ENCODE peak calls at places on chromosomes 5 and 9, in nine cellular contexts. J is cardiac muscle cell, D is stomach, H is left lung, C is trophoblast cell, V is PC-3, U is upper lobe of left lung, P is suprapubic skin, E is cardiac fibroblast. Q is an unnamed sample.

GRCh38 chr9:89999534-90000370 is 394.9 kb downstream of the GADD45G start:
- DNase-seq in C (no peak), V (peak), E (peak), P (no peak), D (peak), U (peak), J (peak), H (peak), Q (no peak)

GRCh38 chr5:116525680-116526079 is 48.9 kb downstream of the SEMA6A start:
- DNase-seq in J (no peak), D (no peak), U (no peak), E (no peak), C (no peak), H (no peak), V (no peak), P (no peak), Q (no peak)

GRCh38 chr5:181087309-181087708 is 43.7 kb downstream of the OR2V1 start:
- DNase-seq in D (no peak), V (no peak), U (no peak), J (no peak), C (no peak), E (no peak), H (no peak), P (no peak), Q (no peak)

GRCh38 chr9:112072721-112073553 is 102.2 kb downstream of the SUSD1 start:
- DNase-seq in D (no peak), C (peak), V (peak), J (no peak), P (no peak), U (no peak), E (peak), H (no peak), Q (no peak)

GRCh38 chr5:108564441-108564840 is 182.5 kb upstream of the FBXL17 start:
- DNase-seq in P (no peak), V (no peak), H (no peak), J (no peak), E (no peak), C (no peak), U (no peak), D (no peak), Q (no peak)

GRCh38 chr9:107173422-107174180 is 109.5 kb upstream of the RAD23B start:
- DNase-seq in U (no peak), D (no peak), E (peak), H (no peak), P (no peak), C (peak), J (no peak), V (peak), Q (no peak)

GRCh38 chr9:136181784-136182421 is 23.0 kb downstream of the LHX3 start:
- DNase-seq in D (no peak), H (no peak), U (no peak), J (no peak), E (no peak), V (no peak), P (no peak), C (no peak), Q (no peak)

GRCh38 chr9:130636648-130637020 is 27.8 kb upstream of the PRDM12 start:
- DNase-seq in J (no peak), E (no peak), P (no peak), H (no peak), V (no peak), D (no peak), C (no peak), U (no peak), Q (no peak)

GRCh38 chr5:43631182-43631910 is 28.4 kb downstream of the NNT start:
- DNase-seq in P (no peak), C (peak), H (no peak), E (peak), J (peak), V (peak), U (peak), D (peak), Q (peak)

GRCh38 chr5:1704266-1704665 is 95.4 kb downstream of the MRPL36 start:
- DNase-seq in J (no peak), C (no peak), V (no peak), P (no peak), D (no peak), U (no peak), H (no peak), E (no peak), Q (no peak)

GRCh38 chr9:130770679-130771442 is 64.2 kb upstream of the ABL1 start:
- DNase-seq in V (peak), D (no peak), H (no peak), P (no peak), C (peak), U (no peak), E (peak), J (peak), Q (peak)

GRCh38 chr5:17951392-17952169 is 317.3 kb downstream of the TAF11L14 start:
- DNase-seq in D (no peak), H (no peak), E (no peak), J (no peak), V (peak), P (no peak), U (no peak), C (peak), Q (no peak)

GRCh38 chr9:135574943-135575342 is 13.4 kb downstream of the PAEP start:
- DNase-seq in E (no peak), D (peak), P (no peak), J (no peak), V (no peak), H (no peak), U (no peak), C (no peak), Q (no peak)

DNA sequence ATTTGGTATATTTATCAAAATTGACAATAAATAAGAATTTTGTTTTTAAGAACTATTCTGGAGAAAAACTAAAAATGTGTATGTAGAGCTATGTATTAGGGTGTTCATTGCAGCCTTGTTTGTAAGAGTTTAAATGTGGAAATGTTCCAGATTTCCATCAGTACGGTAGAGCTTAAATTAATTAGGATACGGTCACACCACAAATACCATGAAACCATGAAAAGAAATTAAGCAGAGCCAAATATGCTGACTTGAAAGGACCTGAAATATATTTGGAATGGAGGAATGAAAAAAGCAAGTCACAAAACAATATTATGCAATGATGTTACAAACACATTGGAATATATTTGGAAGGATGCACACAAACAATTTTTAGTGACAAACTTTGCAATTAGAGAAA is 64.6 kb downstream of the ACTBL2 start:
- DNase-seq in C (no peak), H (no peak), D (no peak), V (no peak), U (no peak), E (no peak), P (no peak), J (no peak), Q (no peak)
- H3K4me3 ChIP-seq in C (no peak), H (no peak), D (no peak), V (no peak), U (no peak), E (no peak), P (no peak), J (no peak), Q (no peak)

DNA sequence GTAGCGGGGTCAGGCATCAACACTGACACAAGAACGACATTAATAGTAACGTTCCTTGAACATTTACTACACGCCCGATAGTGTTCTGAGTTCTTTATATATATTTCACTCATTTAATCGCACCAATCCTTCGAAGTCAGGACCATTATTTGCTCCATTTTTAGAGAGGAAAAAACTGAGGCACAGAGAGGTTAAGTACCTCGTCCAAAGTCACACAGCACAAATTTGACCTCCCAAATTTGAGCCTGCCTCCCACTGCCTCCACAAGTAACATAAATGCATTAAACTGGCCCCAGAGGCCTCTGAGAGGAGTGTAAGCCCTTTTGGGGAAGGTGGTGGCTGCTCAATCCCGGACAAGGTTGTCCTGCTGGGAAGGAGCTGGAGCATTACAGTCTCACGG is 5.8 kb downstream of the RGS14 start:
- DNase-seq in U (no peak), V (no peak), J (no peak), D (no peak), C (no peak), H (no peak), E (no peak), P (no peak), Q (no peak)
- H3K4me3 ChIP-seq in U (peak), V (peak), J (peak), D (peak), C (no peak), H (peak), E (peak), P (peak), Q (peak)

DNA sequence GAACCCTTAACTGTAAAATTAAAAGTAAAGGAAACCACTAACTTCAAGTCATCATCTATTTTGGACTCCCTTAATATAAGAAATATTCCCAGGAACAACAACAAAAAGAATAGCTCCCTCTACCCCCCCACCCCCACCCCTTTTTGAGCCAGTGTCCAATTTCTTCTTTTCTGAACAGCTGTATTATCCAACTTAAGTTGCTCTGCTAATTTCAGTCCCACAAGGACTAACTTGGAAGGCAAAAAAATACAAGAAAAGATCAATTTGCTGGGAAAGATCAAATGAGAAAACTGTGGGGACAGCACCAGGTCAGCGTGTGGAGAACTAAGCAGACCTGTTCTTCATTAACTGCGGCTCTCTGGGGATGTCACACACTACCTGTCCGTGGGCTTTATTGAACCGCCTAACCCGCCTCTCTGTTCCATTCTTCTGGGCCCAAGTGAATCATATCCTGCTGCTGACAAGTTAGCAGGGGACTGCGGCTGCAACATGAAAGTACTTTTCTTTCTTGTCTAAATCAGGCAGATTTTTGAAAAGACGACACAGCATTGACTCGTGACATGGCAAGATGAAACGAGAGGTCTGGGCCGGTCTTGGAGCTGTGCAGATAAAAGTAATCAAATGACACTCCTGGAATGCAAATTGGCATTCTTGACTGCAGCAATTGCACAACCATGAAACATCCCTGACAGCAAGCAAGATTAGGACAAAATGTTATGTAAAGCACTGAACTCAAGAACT is 2.7 kb downstream of the BNC2 start:
- DNase-seq in E (peak), C (peak), J (no peak), D (no peak), U (no peak), V (peak), H (no peak), P (no peak), Q (no peak)
- H3K4me3 ChIP-seq in E (peak), C (no peak), J (no peak), D (no peak), U (peak), V (peak), H (peak), P (peak), Q (peak)

DNA sequence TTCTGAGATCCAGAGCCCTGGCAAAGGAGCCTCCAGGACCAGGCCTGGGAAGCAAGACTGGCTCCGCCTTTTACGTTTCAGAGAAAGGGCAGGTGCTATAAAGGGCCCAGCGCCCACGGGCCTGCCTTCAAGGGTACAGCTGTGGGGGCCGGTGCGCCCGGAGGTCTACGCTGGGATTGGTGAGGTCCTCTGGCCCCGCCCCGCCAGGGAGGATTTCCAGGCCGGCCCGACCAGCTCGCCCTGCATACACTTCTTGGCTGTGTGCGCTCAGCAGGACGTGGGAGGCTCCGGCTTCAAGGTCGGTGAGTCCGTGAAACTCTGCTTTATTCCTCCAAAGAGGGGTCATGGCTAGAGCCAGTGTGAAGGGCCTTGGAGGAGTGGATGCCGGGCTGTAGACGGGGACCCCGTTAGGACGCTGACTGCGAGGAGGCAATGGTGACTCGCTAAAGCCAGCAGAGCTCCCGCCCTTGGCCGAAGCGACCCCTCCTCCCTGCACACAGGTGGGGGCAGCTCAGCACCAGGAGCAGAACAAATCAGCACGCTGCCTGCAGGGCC is at the start of gene CKMT2:
- DNase-seq in P (peak), E (peak), U (peak), H (peak), C (peak), J (peak), D (peak), V (no peak), Q (no peak)
- H3K4me3 ChIP-seq in P (peak), E (no peak), U (peak), H (peak), C (peak), J (peak), D (peak), V (no peak), Q (no peak)

GRCh38 chr5:119752921-119753886 is 123.8 kb downstream of the FAM170A start:
- DNase-seq in C (no peak), P (no peak), E (no peak), J (no peak), U (no peak), H (no peak), V (no peak), D (no peak), Q (no peak)

GRCh38 chr5:119751734-119752094 is 122.4 kb downstream of the FAM170A start:
- DNase-seq in V (no peak), E (no peak), H (no peak), U (no peak), D (no peak), P (no peak), J (no peak), C (no peak), Q (no peak)

GRCh38 chr5:119745976-119746375 is 116.6 kb downstream of the FAM170A start:
- DNase-seq in H (no peak), U (no peak), P (no peak), V (no peak), E (no peak), C (peak), D (no peak), J (no peak), Q (no peak)

GRCh38 chr5:119746984-119747383 is 117.6 kb downstream of the FAM170A start:
- DNase-seq in H (no peak), C (no peak), U (no peak), V (peak), J (no peak), E (no peak), P (no peak), D (no peak), Q (no peak)

DNA sequence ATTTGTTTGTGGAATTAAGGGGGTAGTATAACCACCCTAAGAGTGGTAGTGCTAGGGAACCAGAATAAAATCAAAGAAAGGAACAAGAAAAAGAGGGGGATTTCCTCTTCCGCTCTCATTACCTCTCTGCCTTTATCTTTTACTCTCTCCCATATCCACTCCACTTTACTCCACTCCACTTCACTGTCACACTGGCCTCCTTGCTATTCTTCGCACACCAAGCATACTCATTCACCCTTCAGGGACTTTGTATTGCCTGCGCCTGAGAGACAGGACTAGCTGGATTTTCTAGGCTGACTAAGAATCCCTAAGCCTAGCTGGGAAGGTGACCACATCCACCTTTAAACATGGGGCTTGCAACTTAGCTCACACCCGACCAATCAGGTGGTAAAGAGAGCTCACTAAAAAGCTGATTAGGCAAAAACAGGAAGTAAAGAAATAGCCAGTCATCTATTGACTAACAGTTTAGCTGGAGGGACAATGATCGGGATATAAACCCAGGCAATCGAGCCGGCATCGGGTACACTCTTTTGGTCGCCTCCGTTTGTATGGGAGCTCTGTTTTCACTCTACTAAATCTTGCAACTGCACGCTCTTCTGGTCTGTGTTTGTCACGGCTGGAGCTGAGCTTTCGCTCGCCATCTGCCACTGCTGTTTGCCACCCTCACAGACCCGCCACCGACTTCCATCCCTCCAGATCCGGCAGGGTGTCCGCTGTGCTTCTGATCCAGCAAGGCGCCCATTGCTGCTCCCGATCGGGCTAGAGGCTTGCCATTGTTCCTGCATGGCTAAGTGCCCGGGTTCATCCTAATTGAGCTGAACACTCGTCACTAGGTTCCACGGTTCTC is 121.8 kb downstream of the FAM170A start:
- DNase-seq in V (no peak), J (no peak), D (no peak), C (no peak), E (no peak), H (no peak), P (no peak), U (no peak), Q (no peak)
- H3K4me3 ChIP-seq in V (no peak), J (no peak), D (no peak), C (no peak), E (no peak), H (no peak), P (no peak), U (no peak), Q (no peak)

DNA sequence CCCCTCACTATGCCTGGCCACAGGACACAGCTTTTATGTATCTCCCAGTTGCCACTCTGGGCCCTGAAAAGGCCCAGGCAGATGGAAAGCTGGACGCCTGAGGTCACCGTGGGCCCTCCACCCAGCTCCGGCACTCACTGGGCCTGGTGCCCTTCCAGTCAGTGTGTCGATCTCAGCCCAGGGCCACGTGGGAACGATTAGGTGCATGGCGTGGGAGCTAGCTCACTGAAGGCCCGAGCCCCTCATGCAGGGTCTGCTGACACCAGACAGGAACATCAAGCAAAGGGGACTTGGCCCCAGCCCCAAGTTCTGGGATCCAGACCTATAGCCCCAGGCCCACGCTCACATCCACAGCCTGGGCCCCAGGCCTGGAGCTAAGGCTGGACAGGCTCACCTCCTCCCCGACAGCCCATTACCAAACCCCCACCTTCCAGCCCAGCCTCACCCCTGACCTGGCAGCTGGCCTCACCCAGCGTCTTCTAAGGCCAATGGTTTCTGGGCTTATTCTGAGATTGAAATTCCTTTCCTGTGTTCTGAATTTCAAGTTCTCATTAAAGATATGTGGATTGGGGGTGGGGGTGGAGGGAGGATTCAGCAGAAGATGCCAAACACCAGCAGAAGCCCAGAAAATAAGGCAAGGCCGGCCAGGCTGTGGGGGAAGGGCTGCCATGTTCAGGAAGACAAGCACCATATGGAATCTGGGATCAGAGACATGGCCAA is 74.5 kb downstream of the ADAMTS2 start:
- DNase-seq in H (peak), U (peak), E (no peak), C (no peak), J (no peak), V (no peak), P (peak), D (no peak), Q (no peak)
- H3K4me3 ChIP-seq in H (no peak), U (no peak), E (no peak), C (no peak), J (no peak), V (no peak), P (no peak), D (no peak), Q (no peak)

GRCh38 chr9:469672-470040 is 255.0 kb downstream of the DOCK8 start:
- DNase-seq in J (no peak), E (no peak), U (peak), P (no peak), V (no peak), H (peak), C (no peak), D (peak), Q (no peak)
- H3K4me3 ChIP-seq in J (peak), E (peak), U (peak), P (peak), V (peak), H (peak), C (peak), D (peak), Q (peak)

Q was measured in HFF-Myc.